ENCODE peak calls at places on chromosomes 5 and 9, in four cellular contexts. One of them, this sample, is unnamed.

GRCh38 chr9:19642256-19642655 is 146.6 kb downstream of the SLC24A2 start:
- DNase-seq in GM23338: no peak
- DNase-seq in HT1080: no peak
- DNase-seq in fibroblast of the aortic adventitia: peak
- DNase-seq in this sample: no peak

GRCh38 chr9:110257097-110257955 is 1.0 kb upstream of the TXN start:
- DNase-seq in GM23338: peak
- DNase-seq in HT1080: no peak
- DNase-seq in fibroblast of the aortic adventitia: no peak
- DNase-seq in this sample: no peak

GRCh38 chr5:139131062-139131856 is 66.9 kb downstream of the SIL1 start:
- DNase-seq in GM23338: peak
- DNase-seq in HT1080: no peak
- DNase-seq in fibroblast of the aortic adventitia: peak
- DNase-seq in this sample: no peak

GRCh38 chr9:83457005-83457404 is 81.2 kb downstream of the FRMD3 start:
- DNase-seq in GM23338: no peak
- DNase-seq in HT1080: no peak
- DNase-seq in fibroblast of the aortic adventitia: no peak
- DNase-seq in this sample: no peak

GRCh38 chr9:134150557-134151214 is 13.7 kb downstream of the RNU6ATAC start:
- DNase-seq in GM23338: no peak
- DNase-seq in HT1080: no peak
- DNase-seq in fibroblast of the aortic adventitia: no peak
- DNase-seq in this sample: no peak

GRCh38 chr5:1526151-1526631 is 2.4 kb upstream of the LPCAT1 start:
- DNase-seq in GM23338: no peak
- DNase-seq in HT1080: no peak
- DNase-seq in fibroblast of the aortic adventitia: no peak
- DNase-seq in this sample: no peak

GRCh38 chr9:91426123-91426745 is 2.6 kb upstream of the NFIL3 start:
- DNase-seq in GM23338: peak
- DNase-seq in HT1080: no peak
- DNase-seq in fibroblast of the aortic adventitia: peak
- DNase-seq in this sample: peak

GRCh38 chr5:31937226-31937625 is 236.9 kb downstream of the GOLPH3 start:
- DNase-seq in GM23338: no peak
- DNase-seq in HT1080: no peak
- DNase-seq in fibroblast of the aortic adventitia: no peak
- DNase-seq in this sample: no peak

GRCh38 chr5:27592231-27592630 is 553.8 kb upstream of the CDH9 start:
- DNase-seq in GM23338: peak
- DNase-seq in HT1080: peak
- DNase-seq in fibroblast of the aortic adventitia: peak
- DNase-seq in this sample: no peak

GRCh38 chr5:81016116-81016515 is 56.0 kb downstream of the RASGRF2 start:
- DNase-seq in GM23338: no peak
- DNase-seq in HT1080: no peak
- DNase-seq in fibroblast of the aortic adventitia: no peak
- DNase-seq in this sample: no peak

GRCh38 chr9:37618817-37619216 is 26.4 kb upstream of the TOMM5 start:
- DNase-seq in GM23338: no peak
- DNase-seq in HT1080: peak
- DNase-seq in fibroblast of the aortic adventitia: peak
- DNase-seq in this sample: no peak

GRCh38 chr9:123358181-123358894 is 2.3 kb downstream of the CRB2 start:
- DNase-seq in GM23338: peak
- DNase-seq in HT1080: no peak
- DNase-seq in fibroblast of the aortic adventitia: no peak
- DNase-seq in this sample: no peak

GRCh38 chr5:54993318-54993717 is 7.9 kb upstream of the ESM1 start:
- DNase-seq in GM23338: peak
- DNase-seq in HT1080: peak
- DNase-seq in fibroblast of the aortic adventitia: peak
- DNase-seq in this sample: no peak

GRCh38 chr9:95268681-95269080 is 48.8 kb downstream of the FANCC start:
- DNase-seq in GM23338: peak
- DNase-seq in HT1080: peak
- DNase-seq in fibroblast of the aortic adventitia: peak
- DNase-seq in this sample: peak

GRCh38 chr5:143554194-143554717 is 150.8 kb upstream of the NR3C1 start:
- DNase-seq in GM23338: no peak
- DNase-seq in HT1080: peak
- DNase-seq in fibroblast of the aortic adventitia: peak
- DNase-seq in this sample: peak

GRCh38 chr9:118957585-118957984 is 411.6 kb downstream of the BRINP1 start:
- DNase-seq in GM23338: no peak
- DNase-seq in HT1080: no peak
- DNase-seq in fibroblast of the aortic adventitia: no peak
- DNase-seq in this sample: no peak

GRCh38 chr5:172436078-172436873 is 18.0 kb downstream of the SH3PXD2B start:
- DNase-seq in GM23338: no peak
- DNase-seq in HT1080: no peak
- DNase-seq in fibroblast of the aortic adventitia: no peak
- DNase-seq in this sample: no peak

GRCh38 chr5:159616967-159617366 is 286.7 kb upstream of the IL12B start:
- DNase-seq in GM23338: no peak
- DNase-seq in HT1080: peak
- DNase-seq in fibroblast of the aortic adventitia: peak
- DNase-seq in this sample: no peak

GRCh38 chr5:65172486-65173129 is 309.1 kb downstream of the ADAMTS6 start:
- DNase-seq in GM23338: no peak
- DNase-seq in HT1080: peak
- DNase-seq in fibroblast of the aortic adventitia: peak
- DNase-seq in this sample: peak

GRCh38 chr9:127351182-127352166 is 45.5 kb upstream of the SLC2A8 start:
- DNase-seq in GM23338: no peak
- DNase-seq in HT1080: no peak
- DNase-seq in fibroblast of the aortic adventitia: no peak
- DNase-seq in this sample: no peak

GRCh38 chr5:68431181-68431580 is 215.6 kb downstream of the PIK3R1 start:
- DNase-seq in GM23338: no peak
- DNase-seq in HT1080: no peak
- DNase-seq in fibroblast of the aortic adventitia: no peak
- DNase-seq in this sample: no peak

GRCh38 chr5:82586176-82586575 is 308.0 kb upstream of the RPS23 start:
- DNase-seq in GM23338: no peak
- DNase-seq in HT1080: no peak
- DNase-seq in fibroblast of the aortic adventitia: no peak
- DNase-seq in this sample: no peak

GRCh38 chr5:169116961-169117461 is 183.9 kb downstream of the SLIT3 start:
- DNase-seq in GM23338: peak
- DNase-seq in HT1080: peak
- DNase-seq in fibroblast of the aortic adventitia: peak
- DNase-seq in this sample: no peak

This sample was measured in lung microvascular endothelial cell.